ENCODE peak calls at places on chromosomes 11 and 22, in six cellular contexts. One of them, this sample, is unnamed.

GRCh38 chr22:32917577-32918375 is 116.3 kb downstream of the TIMP3 start:
- DNase-seq in OCI-M1: no peak
- DNase-seq in Right ventricle myocardium superior: no peak
- DNase-seq in anterior cingulate cortex: no peak
- DNase-seq in NAMALWA: no peak
- DNase-seq in ELR: no peak
- DNase-seq in this sample: no peak

GRCh38 chr11:2891291-2891690 is 5.7 kb upstream of the CDKN1C start:
- DNase-seq in OCI-M1: peak
- DNase-seq in Right ventricle myocardium superior: no peak
- DNase-seq in anterior cingulate cortex: no peak
- DNase-seq in NAMALWA: peak
- DNase-seq in ELR: peak
- DNase-seq in this sample: no peak

GRCh38 chr11:42054351-42054750 is 594.9 kb upstream of the LRRC4C start:
- DNase-seq in OCI-M1: no peak
- DNase-seq in Right ventricle myocardium superior: no peak
- DNase-seq in anterior cingulate cortex: no peak
- DNase-seq in NAMALWA: no peak
- DNase-seq in ELR: no peak
- DNase-seq in this sample: no peak

GRCh38 chr11:1817511-1817910 is 17.3 kb upstream of the SYT8 start:
- DNase-seq in OCI-M1: no peak
- DNase-seq in Right ventricle myocardium superior: no peak
- DNase-seq in anterior cingulate cortex: no peak
- DNase-seq in NAMALWA: no peak
- DNase-seq in ELR: no peak
- DNase-seq in this sample: no peak

GRCh38 chr11:62909107-62909894 is 11.9 kb downstream of the CHRM1 start:
- DNase-seq in OCI-M1: peak
- DNase-seq in Right ventricle myocardium superior: peak
- DNase-seq in anterior cingulate cortex: no peak
- DNase-seq in NAMALWA: peak
- DNase-seq in ELR: peak
- DNase-seq in this sample: peak

GRCh38 chr11:87212891-87213290 is 175.2 kb downstream of the TMEM135 start:
- DNase-seq in OCI-M1: no peak
- DNase-seq in Right ventricle myocardium superior: no peak
- DNase-seq in anterior cingulate cortex: no peak
- DNase-seq in NAMALWA: no peak
- DNase-seq in ELR: peak
- DNase-seq in this sample: no peak

GRCh38 chr11:77167791-77168190 is 39.7 kb downstream of the MYO7A start:
- DNase-seq in OCI-M1: no peak
- DNase-seq in Right ventricle myocardium superior: peak
- DNase-seq in anterior cingulate cortex: no peak
- DNase-seq in NAMALWA: no peak
- DNase-seq in ELR: no peak
- DNase-seq in this sample: no peak

GRCh38 chr11:995752-996420 is 40.6 kb downstream of the MUC6 start:
- DNase-seq in OCI-M1: no peak
- DNase-seq in Right ventricle myocardium superior: no peak
- DNase-seq in anterior cingulate cortex: no peak
- DNase-seq in NAMALWA: peak
- DNase-seq in ELR: no peak
- DNase-seq in this sample: no peak

GRCh38 chr11:726278-726915 is 20.4 kb downstream of the EPS8L2 start:
- DNase-seq in OCI-M1: peak
- DNase-seq in Right ventricle myocardium superior: peak
- DNase-seq in anterior cingulate cortex: no peak
- DNase-seq in NAMALWA: peak
- DNase-seq in ELR: no peak
- DNase-seq in this sample: peak

GRCh38 chr22:25698461-25698860 is 43.5 kb upstream of the MYO18B start:
- DNase-seq in OCI-M1: no peak
- DNase-seq in Right ventricle myocardium superior: no peak
- DNase-seq in anterior cingulate cortex: no peak
- DNase-seq in NAMALWA: no peak
- DNase-seq in ELR: no peak
- DNase-seq in this sample: no peak

GRCh38 chr11:71454470-71455113 is 1.6 kb downstream of the NADSYN1 start:
- DNase-seq in OCI-M1: no peak
- DNase-seq in Right ventricle myocardium superior: peak
- DNase-seq in anterior cingulate cortex: no peak
- DNase-seq in NAMALWA: no peak
- DNase-seq in ELR: no peak
- DNase-seq in this sample: no peak

GRCh38 chr11:127925430-127925829 is 661.9 kb downstream of the ETS1 start:
- DNase-seq in OCI-M1: no peak
- DNase-seq in Right ventricle myocardium superior: no peak
- DNase-seq in anterior cingulate cortex: no peak
- DNase-seq in NAMALWA: no peak
- DNase-seq in ELR: peak
- DNase-seq in this sample: no peak

GRCh38 chr11:119983816-119984215 is 154.1 kb downstream of the TRIM29 start:
- DNase-seq in OCI-M1: no peak
- DNase-seq in Right ventricle myocardium superior: no peak
- DNase-seq in anterior cingulate cortex: no peak
- DNase-seq in NAMALWA: no peak
- DNase-seq in ELR: no peak
- DNase-seq in this sample: no peak

GRCh38 chr22:17785185-17786184 is 11.2 kb upstream of the BID start:
- DNase-seq in OCI-M1: peak
- DNase-seq in Right ventricle myocardium superior: peak
- DNase-seq in anterior cingulate cortex: no peak
- DNase-seq in NAMALWA: peak
- DNase-seq in ELR: peak
- DNase-seq in this sample: peak

GRCh38 chr11:20355221-20356219 is 8.0 kb upstream of the HTATIP2 start:
- DNase-seq in OCI-M1: peak
- DNase-seq in Right ventricle myocardium superior: no peak
- DNase-seq in anterior cingulate cortex: no peak
- DNase-seq in NAMALWA: peak
- DNase-seq in ELR: peak
- DNase-seq in this sample: peak

GRCh38 chr11:120098503-120099054 is 39.3 kb downstream of the TRIM29 start:
- DNase-seq in OCI-M1: no peak
- DNase-seq in Right ventricle myocardium superior: peak
- DNase-seq in anterior cingulate cortex: no peak
- DNase-seq in NAMALWA: no peak
- DNase-seq in ELR: no peak
- DNase-seq in this sample: no peak

GRCh38 chr22:37508431-37508963 is 10.7 kb downstream of the CARD10 start:
- DNase-seq in OCI-M1: no peak
- DNase-seq in Right ventricle myocardium superior: peak
- DNase-seq in anterior cingulate cortex: no peak
- DNase-seq in NAMALWA: no peak
- DNase-seq in ELR: no peak
- DNase-seq in this sample: peak